ENCODE peak calls at places on chromosomes 1 and 21, in four cellular contexts. One of them, this sample, is unnamed.

GRCh38 chr1:7221823-7222462 is 436.7 kb downstream of the CAMTA1 start:
- DNase-seq in body of pancreas: no peak
- DNase-seq in IMR-90: peak; percentile 48
- DNase-seq in transverse colon: no peak
- DNase-seq in this sample: no peak

GRCh38 chr21:41472769-41473548 is 35.0 kb downstream of the TMPRSS2 start:
- DNase-seq in body of pancreas: no peak
- DNase-seq in transverse colon: no peak
- DNase-seq in IMR-90: no peak
- DNase-seq in this sample: no peak

GRCh38 chr1:39936724-39937491 is 18.0 kb upstream of the MFSD2A start:
- DNase-seq in IMR-90: no peak
- DNase-seq in transverse colon: no peak
- DNase-seq in body of pancreas: no peak
- DNase-seq in this sample: no peak

GRCh38 chr1:179867493-179868330 is 9.9 kb downstream of the TOR1AIP2 start:
- DNase-seq in body of pancreas: peak; percentile 68
- DNase-seq in transverse colon: peak; percentile 61
- DNase-seq in IMR-90: peak; percentile 50
- DNase-seq in this sample: no peak

GRCh38 chr21:45142469-45142868 is 68.1 kb downstream of the ADARB1 start:
- DNase-seq in body of pancreas: peak; percentile 32
- DNase-seq in transverse colon: no peak
- DNase-seq in IMR-90: peak; percentile 84
- DNase-seq in this sample: peak; percentile 61

GRCh38 chr1:2799811-2800663 is 1.5 kb downstream of the TTC34 start:
- DNase-seq in IMR-90: no peak
- DNase-seq in body of pancreas: no peak
- DNase-seq in transverse colon: no peak
- DNase-seq in this sample: peak; percentile 23

GRCh38 chr21:34276711-34277425 is 86.9 kb upstream of the KCNE2 start:
- DNase-seq in body of pancreas: no peak
- DNase-seq in transverse colon: no peak
- DNase-seq in IMR-90: no peak
- DNase-seq in this sample: no peak

GRCh38 chr1:45442272-45442671 is 48.7 kb downstream of the TESK2 start:
- DNase-seq in body of pancreas: no peak
- DNase-seq in IMR-90: peak; percentile 85
- DNase-seq in transverse colon: no peak
- DNase-seq in this sample: no peak

GRCh38 chr1:220652995-220653394 is 37.2 kb upstream of the C1orf115 start:
- DNase-seq in IMR-90: no peak
- DNase-seq in transverse colon: no peak
- DNase-seq in body of pancreas: no peak
- DNase-seq in this sample: no peak

GRCh38 chr1:107544285-107544684 is 403.4 kb downstream of the NTNG1 start:
- DNase-seq in body of pancreas: no peak
- DNase-seq in transverse colon: no peak
- DNase-seq in IMR-90: no peak
- DNase-seq in this sample: no peak

GRCh38 chr1:198520524-198521254 is 19.8 kb downstream of the ATP6V1G3 start:
- DNase-seq in transverse colon: no peak
- DNase-seq in body of pancreas: no peak
- DNase-seq in IMR-90: no peak
- DNase-seq in this sample: no peak

GRCh38 chr1:58814251-58815068 is 30.6 kb upstream of the JUN start:
- DNase-seq in IMR-90: peak; percentile 39
- DNase-seq in body of pancreas: peak; percentile 61
- DNase-seq in transverse colon: peak; percentile 86
- DNase-seq in this sample: peak; percentile 63

GRCh38 chr1:228802386-228803221 is 67.3 kb downstream of the RHOU start:
- DNase-seq in body of pancreas: no peak
- DNase-seq in transverse colon: no peak
- DNase-seq in IMR-90: peak; percentile 23
- DNase-seq in this sample: no peak

GRCh38 chr1:96236156-96236739 is 485.3 kb upstream of the PTBP2 start:
- DNase-seq in transverse colon: peak; percentile 8
- DNase-seq in body of pancreas: peak; percentile 34
- DNase-seq in IMR-90: peak; percentile 75
- DNase-seq in this sample: no peak

GRCh38 chr1:182301467-182302198 is 90.0 kb downstream of the GLUL start:
- DNase-seq in body of pancreas: peak; percentile 30
- DNase-seq in IMR-90: peak; percentile 1
- DNase-seq in transverse colon: peak; percentile 48
- DNase-seq in this sample: peak; percentile 77

GRCh38 chr1:241627453-241628329 is 12.5 kb downstream of the CHML start:
- DNase-seq in body of pancreas: no peak
- DNase-seq in IMR-90: peak; percentile 86
- DNase-seq in transverse colon: peak; percentile 37
- DNase-seq in this sample: no peak

GRCh38 chr1:34980715-34981114 is 4.4 kb downstream of the TMEM35B start:
- DNase-seq in transverse colon: no peak
- DNase-seq in IMR-90: no peak
- DNase-seq in body of pancreas: no peak
- DNase-seq in this sample: no peak

GRCh38 chr1:109490029-109490933 is 3.6 kb upstream of the CYB561D1 start:
- DNase-seq in IMR-90: peak; percentile 60
- DNase-seq in body of pancreas: peak; percentile 79
- DNase-seq in transverse colon: peak; percentile 82
- DNase-seq in this sample: no peak

GRCh38 chr1:36248250-36248894 is 24.1 kb downstream of the THRAP3 start:
- DNase-seq in IMR-90: peak; percentile 93
- DNase-seq in transverse colon: peak; percentile 53
- DNase-seq in body of pancreas: peak; percentile 69
- DNase-seq in this sample: no peak

GRCh38 chr1:119367332-119368124 is 1.1 kb upstream of the HAO2 start:
- DNase-seq in body of pancreas: no peak
- DNase-seq in IMR-90: peak; percentile 45
- DNase-seq in transverse colon: no peak
- DNase-seq in this sample: no peak

GRCh38 chr1:214476229-214476957 is 75.0 kb downstream of the PTPN14 start:
- DNase-seq in body of pancreas: no peak
- DNase-seq in transverse colon: no peak
- DNase-seq in IMR-90: no peak
- DNase-seq in this sample: peak; percentile 26

GRCh38 chr1:232538224-232538942 is 91.5 kb downstream of the SIPA1L2 start:
- DNase-seq in IMR-90: peak; percentile 66
- DNase-seq in transverse colon: no peak
- DNase-seq in body of pancreas: no peak
- DNase-seq in this sample: no peak

DNA sequence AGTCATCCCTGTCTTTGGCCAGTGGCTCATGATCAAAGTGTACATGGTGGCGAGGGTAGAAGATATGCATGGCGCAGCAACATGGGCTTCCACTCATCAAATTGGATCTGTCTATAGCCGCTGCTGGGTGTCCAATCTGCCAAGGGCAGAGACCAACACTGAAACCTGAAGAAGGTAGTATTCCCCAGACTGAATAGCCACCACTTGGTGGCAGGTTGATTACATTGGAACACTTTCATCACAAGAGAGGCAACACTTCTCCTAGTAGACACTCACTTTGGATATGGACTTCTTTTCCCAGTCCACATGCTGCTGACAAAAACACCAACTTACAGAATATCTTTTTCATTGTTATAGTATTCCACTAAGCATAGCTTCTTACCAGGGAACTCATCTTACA is 22.4 kb upstream of the PPM1J start:
- DNase-seq in IMR-90: no peak
- DNase-seq in body of pancreas: no peak
- DNase-seq in transverse colon: no peak
- DNase-seq in this sample: no peak
- H3K27me3 ChIP-seq in IMR-90: peaks cover 6% of the 10 kb centered on the region
- H3K27me3 ChIP-seq in body of pancreas: no peaks in the 10 kb centered on the region
- H3K27me3 ChIP-seq in transverse colon: peaks cover 50% of the 10 kb centered on the region
- H3K27me3 ChIP-seq in this sample: no peaks in the 10 kb centered on the region

DNA sequence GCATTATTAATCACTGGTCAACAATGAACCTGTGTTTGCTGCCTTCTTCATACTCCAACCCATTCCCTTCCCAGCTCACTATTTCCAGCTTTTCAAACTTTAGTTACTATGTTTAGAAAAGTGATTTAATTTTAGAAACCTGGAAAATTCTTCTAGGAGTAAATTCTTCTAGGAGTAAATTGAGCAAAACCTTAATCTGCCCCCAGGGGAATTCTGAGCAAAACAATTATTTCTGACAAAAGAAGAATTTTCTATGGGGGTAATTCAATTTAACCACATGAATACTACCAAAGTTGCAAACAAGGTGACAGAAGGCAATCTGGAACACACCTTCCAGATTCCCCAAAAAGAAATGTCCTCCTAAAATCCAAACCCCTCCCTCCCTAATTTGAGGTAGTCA is 1.8 kb downstream of the LUZP1 start:
- DNase-seq in body of pancreas: no peak
- DNase-seq in IMR-90: no peak
- DNase-seq in transverse colon: no peak
- DNase-seq in this sample: no peak
- H3K27ac ChIP-seq in body of pancreas: peak overlapping the region; percentile 94
- H3K27ac ChIP-seq in IMR-90: peak overlapping the region; percentile 63
- H3K27ac ChIP-seq in transverse colon: peak overlapping the region; percentile 97
- H3K27ac ChIP-seq in this sample: peak overlapping the region; percentile 93

GRCh38 chr1:46491500-46492268 is 2.0 kb downstream of the DMBX1 start:
- DNase-seq in body of pancreas: no peak
- DNase-seq in IMR-90: no peak
- DNase-seq in transverse colon: no peak
- DNase-seq in this sample: no peak
- H3K27me3 ChIP-seq in body of pancreas: peaks cover 6% of the 10 kb centered on the region
- H3K27me3 ChIP-seq in IMR-90: peaks cover 96% of the 10 kb centered on the region
- H3K27me3 ChIP-seq in transverse colon: peaks cover 100% of the 10 kb centered on the region
- H3K27me3 ChIP-seq in this sample: peaks cover 78% of the 10 kb centered on the region

GRCh38 chr1:94047914-94048313 is 73.0 kb downstream of the ABCA4 start:
- DNase-seq in body of pancreas: no peak
- DNase-seq in IMR-90: no peak
- DNase-seq in transverse colon: no peak
- DNase-seq in this sample: no peak
- H3K27ac ChIP-seq in body of pancreas: peak overlapping the region; percentile 31
- H3K27ac ChIP-seq in IMR-90: no peak overlapping the region
- H3K27ac ChIP-seq in transverse colon: peak overlapping the region; percentile 14
- H3K27ac ChIP-seq in this sample: peak overlapping the region; percentile 93

GRCh38 chr1:26156285-26157038 is 2.4 kb upstream of the FAM110D start:
- DNase-seq in IMR-90: no peak
- DNase-seq in transverse colon: no peak
- DNase-seq in body of pancreas: peak; percentile 10
- DNase-seq in this sample: peak; percentile 80

GRCh38 chr1:26153966-26154572 is 4.8 kb upstream of the FAM110D start:
- DNase-seq in transverse colon: no peak
- DNase-seq in IMR-90: no peak
- DNase-seq in body of pancreas: no peak
- DNase-seq in this sample: no peak

GRCh38 chr1:26154750-26155149 is 4.1 kb upstream of the FAM110D start:
- DNase-seq in body of pancreas: no peak
- DNase-seq in transverse colon: no peak
- DNase-seq in IMR-90: no peak
- DNase-seq in this sample: no peak

GRCh38 chr1:26158271-26159112 is at the start of gene FAM110D:
- DNase-seq in body of pancreas: peak; percentile 5
- DNase-seq in transverse colon: no peak
- DNase-seq in IMR-90: no peak
- DNase-seq in this sample: no peak

DNA sequence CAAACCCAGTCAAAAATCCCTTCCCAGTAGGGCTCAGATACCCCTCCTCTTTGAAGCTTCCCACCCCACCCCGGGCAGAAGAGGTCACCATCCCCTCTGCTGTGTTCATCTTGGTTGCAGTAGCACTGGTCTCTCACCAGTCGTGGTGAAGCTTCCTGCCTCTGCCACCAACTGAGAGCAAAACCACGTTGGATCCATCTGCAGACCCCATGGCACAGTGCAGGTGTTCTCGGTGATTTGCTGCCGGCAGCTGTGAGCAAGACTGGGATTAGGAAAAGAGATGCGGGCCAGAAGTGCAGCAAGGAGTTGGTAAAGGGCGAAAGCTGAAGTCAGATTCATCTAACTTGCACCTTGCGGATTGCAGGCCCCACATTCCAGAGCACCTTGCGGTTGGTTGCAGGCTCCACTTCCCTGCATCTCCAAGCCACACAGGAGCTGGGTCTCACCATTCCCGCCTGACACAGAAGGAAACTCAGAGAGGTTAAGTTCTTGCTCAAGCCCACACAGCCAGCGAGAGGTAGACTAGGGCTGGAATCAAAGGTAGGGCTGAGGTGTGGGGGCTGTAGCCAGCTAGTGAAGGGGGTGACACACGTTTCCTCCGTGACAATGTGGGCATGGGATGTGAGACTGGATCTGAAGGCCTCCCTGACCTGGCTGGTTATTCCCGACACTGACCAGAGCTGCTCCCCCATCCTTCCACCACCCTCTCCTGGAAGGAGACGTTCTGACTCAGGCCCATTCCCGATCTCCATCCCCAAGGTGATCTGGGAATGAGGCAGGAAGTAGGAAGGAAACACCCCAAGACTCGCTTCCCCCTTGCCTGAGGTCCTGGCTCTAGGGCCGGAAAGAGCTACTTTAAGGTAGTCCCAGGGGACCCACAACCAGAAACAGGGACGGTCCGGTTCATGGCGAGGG is 3.3 kb upstream of the FAM110D start:
- DNase-seq in transverse colon: no peak
- DNase-seq in IMR-90: no peak
- DNase-seq in body of pancreas: no peak
- DNase-seq in this sample: no peak
- H3K27me3 ChIP-seq in transverse colon: peaks cover 33% of the 10 kb centered on the region
- H3K27me3 ChIP-seq in IMR-90: peaks cover 52% of the 10 kb centered on the region
- H3K27me3 ChIP-seq in body of pancreas: no peaks in the 10 kb centered on the region
- H3K27me3 ChIP-seq in this sample: no peaks in the 10 kb centered on the region

DNA sequence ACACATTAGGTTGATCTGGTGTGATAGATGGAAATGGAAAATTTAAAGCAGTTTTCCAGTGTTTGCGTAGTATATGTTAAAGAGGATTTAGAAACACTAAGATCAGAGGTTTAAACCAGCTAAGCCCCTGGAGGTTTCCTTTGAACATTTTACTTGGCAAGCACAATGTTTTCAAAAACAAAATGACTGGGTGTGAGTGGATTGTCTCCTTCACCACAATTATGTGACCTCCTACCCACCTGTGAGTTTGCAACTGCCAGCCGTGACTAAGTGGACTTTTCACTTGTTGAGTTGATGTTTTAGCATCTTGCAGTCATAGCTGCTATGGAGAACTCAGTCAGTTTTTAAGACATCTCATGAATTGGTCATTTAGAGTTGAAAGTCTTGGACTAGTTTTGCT is 4.7 kb downstream of the CCDC190 start:
- DNase-seq in transverse colon: no peak
- DNase-seq in IMR-90: peak; percentile 96
- DNase-seq in body of pancreas: no peak
- DNase-seq in this sample: no peak
- H3K27ac ChIP-seq in transverse colon: no peak overlapping the region
- H3K27ac ChIP-seq in IMR-90: no peak overlapping the region
- H3K27ac ChIP-seq in body of pancreas: no peak overlapping the region
- H3K27ac ChIP-seq in this sample: no peak overlapping the region

GRCh38 chr1:233565313-233565712 is 48.6 kb upstream of the KCNK1 start:
- DNase-seq in transverse colon: no peak
- DNase-seq in IMR-90: no peak
- DNase-seq in body of pancreas: no peak
- DNase-seq in this sample: no peak
- H3K27me3 ChIP-seq in transverse colon: no peaks in the 10 kb centered on the region
- H3K27me3 ChIP-seq in IMR-90: no peaks in the 10 kb centered on the region
- H3K27me3 ChIP-seq in body of pancreas: no peaks in the 10 kb centered on the region
- H3K27me3 ChIP-seq in this sample: no peaks in the 10 kb centered on the region

GRCh38 chr1:10703702-10704101 is 92.7 kb downstream of the CASZ1 start:
- DNase-seq in IMR-90: no peak
- DNase-seq in transverse colon: no peak
- DNase-seq in body of pancreas: no peak
- DNase-seq in this sample: no peak
- H3K27ac ChIP-seq in IMR-90: no peak overlapping the region
- H3K27ac ChIP-seq in transverse colon: no peak overlapping the region
- H3K27ac ChIP-seq in body of pancreas: peak overlapping the region; percentile 59
- H3K27ac ChIP-seq in this sample: no peak overlapping the region

This sample was measured in heart left ventricle.